ENCODE peak calls at places on chromosomes 6 and 20, in eight cellular contexts. One of them, this sample, is unnamed.

GRCh38 chr20:34485068-34485634 is 31.1 kb upstream of the DYNLRB1 start:
- DNase-seq in cardiac muscle cell: no peak
- DNase-seq in right cardiac atrium: no peak
- DNase-seq in GM23248: no peak
- DNase-seq in HCT116: no peak
- DNase-seq in transverse colon: no peak
- DNase-seq in lower leg skin: no peak
- DNase-seq in left lung: no peak
- DNase-seq in this sample: no peak

GRCh38 chr6:100300221-100300736 is 164.4 kb downstream of the SIM1 start:
- DNase-seq in right cardiac atrium: no peak
- DNase-seq in lower leg skin: no peak
- DNase-seq in cardiac muscle cell: no peak
- DNase-seq in GM23248: peak
- DNase-seq in transverse colon: no peak
- DNase-seq in left lung: no peak
- DNase-seq in HCT116: peak
- DNase-seq in this sample: peak

GRCh38 chr20:59825944-59826759 is 107.3 kb downstream of the SYCP2 start:
- DNase-seq in cardiac muscle cell: no peak
- DNase-seq in HCT116: no peak
- DNase-seq in lower leg skin: peak
- DNase-seq in left lung: peak
- DNase-seq in GM23248: no peak
- DNase-seq in transverse colon: peak
- DNase-seq in right cardiac atrium: no peak
- DNase-seq in this sample: peak

GRCh38 chr20:33684533-33685327 is 1.5 kb downstream of the E2F1 start:
- DNase-seq in right cardiac atrium: peak
- DNase-seq in cardiac muscle cell: peak
- DNase-seq in left lung: no peak
- DNase-seq in HCT116: no peak
- DNase-seq in GM23248: no peak
- DNase-seq in lower leg skin: peak
- DNase-seq in transverse colon: no peak
- DNase-seq in this sample: no peak

GRCh38 chr20:50330504-50331313 is 140.1 kb downstream of the CEBPB start:
- DNase-seq in left lung: no peak
- DNase-seq in cardiac muscle cell: no peak
- DNase-seq in right cardiac atrium: no peak
- DNase-seq in HCT116: no peak
- DNase-seq in lower leg skin: peak
- DNase-seq in GM23248: no peak
- DNase-seq in transverse colon: peak
- DNase-seq in this sample: no peak

GRCh38 chr20:46963758-46964181 is 69.1 kb downstream of the EYA2 start:
- DNase-seq in cardiac muscle cell: no peak
- DNase-seq in left lung: no peak
- DNase-seq in transverse colon: no peak
- DNase-seq in right cardiac atrium: no peak
- DNase-seq in lower leg skin: peak
- DNase-seq in GM23248: no peak
- DNase-seq in HCT116: no peak
- DNase-seq in this sample: no peak

GRCh38 chr6:109342564-109342963 is 39.7 kb downstream of the CD164 start:
- DNase-seq in HCT116: no peak
- DNase-seq in right cardiac atrium: no peak
- DNase-seq in GM23248: peak
- DNase-seq in lower leg skin: no peak
- DNase-seq in transverse colon: no peak
- DNase-seq in left lung: no peak
- DNase-seq in cardiac muscle cell: no peak
- DNase-seq in this sample: no peak

GRCh38 chr6:11854418-11855165 is 76.0 kb upstream of the ADTRP start:
- DNase-seq in GM23248: peak
- DNase-seq in transverse colon: no peak
- DNase-seq in left lung: no peak
- DNase-seq in cardiac muscle cell: no peak
- DNase-seq in lower leg skin: no peak
- DNase-seq in HCT116: no peak
- DNase-seq in right cardiac atrium: no peak
- DNase-seq in this sample: no peak

GRCh38 chr6:157632821-157633220 is 190.2 kb upstream of the SNX9 start:
- DNase-seq in cardiac muscle cell: no peak
- DNase-seq in HCT116: no peak
- DNase-seq in left lung: no peak
- DNase-seq in GM23248: peak
- DNase-seq in lower leg skin: no peak
- DNase-seq in right cardiac atrium: no peak
- DNase-seq in transverse colon: no peak
- DNase-seq in this sample: no peak

GRCh38 chr6:108896111-108896661 is 48.0 kb downstream of the ARMC2 start:
- DNase-seq in GM23248: peak
- DNase-seq in HCT116: no peak
- DNase-seq in left lung: no peak
- DNase-seq in cardiac muscle cell: no peak
- DNase-seq in right cardiac atrium: no peak
- DNase-seq in transverse colon: no peak
- DNase-seq in lower leg skin: no peak
- DNase-seq in this sample: no peak

GRCh38 chr6:81241717-81242116 is 510.8 kb downstream of the TENT5A start:
- DNase-seq in right cardiac atrium: no peak
- DNase-seq in left lung: no peak
- DNase-seq in GM23248: peak
- DNase-seq in lower leg skin: no peak
- DNase-seq in transverse colon: no peak
- DNase-seq in cardiac muscle cell: peak
- DNase-seq in HCT116: peak
- DNase-seq in this sample: peak

GRCh38 chr20:59013959-59014608 is 5.1 kb upstream of the TUBB1 start:
- DNase-seq in right cardiac atrium: no peak
- DNase-seq in lower leg skin: no peak
- DNase-seq in cardiac muscle cell: no peak
- DNase-seq in GM23248: peak
- DNase-seq in HCT116: no peak
- DNase-seq in left lung: no peak
- DNase-seq in transverse colon: no peak
- DNase-seq in this sample: no peak

GRCh38 chr6:31851485-31851832 is 11.2 kb downstream of the NEU1 start:
- DNase-seq in cardiac muscle cell: no peak
- DNase-seq in left lung: no peak
- DNase-seq in right cardiac atrium: no peak
- DNase-seq in HCT116: no peak
- DNase-seq in transverse colon: no peak
- DNase-seq in GM23248: peak
- DNase-seq in lower leg skin: no peak
- DNase-seq in this sample: no peak

GRCh38 chr6:166861961-166862286 is 94.4 kb downstream of the RNASET2 start:
- DNase-seq in lower leg skin: no peak
- DNase-seq in HCT116: no peak
- DNase-seq in transverse colon: no peak
- DNase-seq in right cardiac atrium: no peak
- DNase-seq in left lung: no peak
- DNase-seq in GM23248: no peak
- DNase-seq in cardiac muscle cell: no peak
- DNase-seq in this sample: no peak

GRCh38 chr20:63536997-63537524 is at the start of gene PTK6:
- DNase-seq in transverse colon: peak
- DNase-seq in HCT116: no peak
- DNase-seq in cardiac muscle cell: no peak
- DNase-seq in left lung: peak
- DNase-seq in right cardiac atrium: peak
- DNase-seq in GM23248: no peak
- DNase-seq in lower leg skin: peak
- DNase-seq in this sample: no peak

GRCh38 chr6:159463440-159463839 is 229.6 kb downstream of the SOD2 start:
- DNase-seq in GM23248: peak
- DNase-seq in cardiac muscle cell: no peak
- DNase-seq in left lung: no peak
- DNase-seq in transverse colon: no peak
- DNase-seq in lower leg skin: no peak
- DNase-seq in right cardiac atrium: no peak
- DNase-seq in HCT116: peak
- DNase-seq in this sample: no peak

GRCh38 chr20:14491436-14491835 is 154.0 kb upstream of the FLRT3 start:
- DNase-seq in transverse colon: no peak
- DNase-seq in right cardiac atrium: no peak
- DNase-seq in HCT116: no peak
- DNase-seq in left lung: no peak
- DNase-seq in cardiac muscle cell: no peak
- DNase-seq in GM23248: no peak
- DNase-seq in lower leg skin: no peak
- DNase-seq in this sample: no peak

GRCh38 chr6:150201791-150202329 is 59.0 kb downstream of the PPP1R14C start:
- DNase-seq in cardiac muscle cell: no peak
- DNase-seq in transverse colon: peak
- DNase-seq in GM23248: no peak
- DNase-seq in left lung: no peak
- DNase-seq in HCT116: no peak
- DNase-seq in right cardiac atrium: no peak
- DNase-seq in lower leg skin: peak
- DNase-seq in this sample: peak

GRCh38 chr6:108118791-108119211 is 44.3 kb upstream of the OSTM1 start:
- DNase-seq in cardiac muscle cell: no peak
- DNase-seq in lower leg skin: no peak
- DNase-seq in GM23248: peak
- DNase-seq in left lung: no peak
- DNase-seq in right cardiac atrium: no peak
- DNase-seq in transverse colon: no peak
- DNase-seq in HCT116: no peak
- DNase-seq in this sample: no peak

GRCh38 chr6:69555239-69555638 is 241.6 kb downstream of the LMBRD1 start:
- DNase-seq in GM23248: no peak
- DNase-seq in cardiac muscle cell: no peak
- DNase-seq in HCT116: no peak
- DNase-seq in right cardiac atrium: no peak
- DNase-seq in left lung: no peak
- DNase-seq in lower leg skin: no peak
- DNase-seq in transverse colon: no peak
- DNase-seq in this sample: no peak

GRCh38 chr6:21739241-21739640 is 145.7 kb downstream of the SOX4 start:
- DNase-seq in GM23248: no peak
- DNase-seq in left lung: no peak
- DNase-seq in right cardiac atrium: no peak
- DNase-seq in lower leg skin: no peak
- DNase-seq in cardiac muscle cell: no peak
- DNase-seq in transverse colon: no peak
- DNase-seq in HCT116: no peak
- DNase-seq in this sample: no peak

GRCh38 chr6:169115632-169116031 is 138.0 kb downstream of the THBS2 start:
- DNase-seq in cardiac muscle cell: no peak
- DNase-seq in HCT116: no peak
- DNase-seq in left lung: no peak
- DNase-seq in GM23248: no peak
- DNase-seq in transverse colon: no peak
- DNase-seq in right cardiac atrium: no peak
- DNase-seq in lower leg skin: no peak
- DNase-seq in this sample: no peak
- H3K4me3 ChIP-seq in cardiac muscle cell: no peak
- H3K4me3 ChIP-seq in HCT116: no peak
- H3K4me3 ChIP-seq in left lung: no peak
- H3K4me3 ChIP-seq in GM23248: no peak
- H3K4me3 ChIP-seq in transverse colon: no peak
- H3K4me3 ChIP-seq in right cardiac atrium: no peak
- H3K4me3 ChIP-seq in lower leg skin: no peak
- H3K4me3 ChIP-seq in this sample: no peak

DNA sequence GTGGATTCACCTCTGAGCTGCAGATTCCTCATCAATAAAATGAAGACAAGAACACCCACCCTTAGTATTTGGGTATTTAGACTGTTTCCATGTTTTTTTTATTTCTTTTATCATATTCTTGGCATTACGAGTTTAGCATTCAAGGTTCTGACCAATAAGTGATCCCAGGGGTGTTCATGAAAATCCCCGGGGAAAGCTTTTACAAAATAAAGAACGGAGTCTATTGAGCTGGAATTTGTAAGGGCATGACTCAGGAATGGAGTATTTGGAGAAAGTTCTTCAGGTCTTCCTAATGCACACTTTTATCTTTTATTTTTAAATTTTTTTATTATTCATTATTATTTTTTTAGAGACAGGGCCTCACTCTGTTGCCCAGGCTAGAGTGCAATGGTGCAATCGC is 19.4 kb upstream of the TOX2 start:
- DNase-seq in lower leg skin: no peak
- DNase-seq in HCT116: no peak
- DNase-seq in right cardiac atrium: no peak
- DNase-seq in left lung: no peak
- DNase-seq in cardiac muscle cell: no peak
- DNase-seq in GM23248: peak
- DNase-seq in transverse colon: no peak
- DNase-seq in this sample: no peak
- H3K4me3 ChIP-seq in lower leg skin: no peak
- H3K4me3 ChIP-seq in HCT116: no peak
- H3K4me3 ChIP-seq in right cardiac atrium: no peak
- H3K4me3 ChIP-seq in left lung: no peak
- H3K4me3 ChIP-seq in cardiac muscle cell: no peak
- H3K4me3 ChIP-seq in GM23248: no peak
- H3K4me3 ChIP-seq in transverse colon: no peak
- H3K4me3 ChIP-seq in this sample: no peak

GRCh38 chr20:35601990-35602389 is 13.6 kb upstream of the SPAG4 start:
- DNase-seq in left lung: no peak
- DNase-seq in lower leg skin: peak
- DNase-seq in right cardiac atrium: peak
- DNase-seq in transverse colon: no peak
- DNase-seq in GM23248: no peak
- DNase-seq in cardiac muscle cell: no peak
- DNase-seq in HCT116: no peak
- DNase-seq in this sample: no peak
- H3K4me3 ChIP-seq in left lung: peak
- H3K4me3 ChIP-seq in lower leg skin: no peak
- H3K4me3 ChIP-seq in right cardiac atrium: peak
- H3K4me3 ChIP-seq in transverse colon: peak
- H3K4me3 ChIP-seq in GM23248: peak
- H3K4me3 ChIP-seq in cardiac muscle cell: peak
- H3K4me3 ChIP-seq in HCT116: no peak
- H3K4me3 ChIP-seq in this sample: peak

GRCh38 chr20:44187763-44188709 is 1.0 kb upstream of the JPH2 start:
- DNase-seq in GM23248: peak
- DNase-seq in cardiac muscle cell: peak
- DNase-seq in right cardiac atrium: peak
- DNase-seq in transverse colon: no peak
- DNase-seq in left lung: no peak
- DNase-seq in lower leg skin: no peak
- DNase-seq in HCT116: no peak
- DNase-seq in this sample: peak
- H3K4me3 ChIP-seq in GM23248: peak
- H3K4me3 ChIP-seq in cardiac muscle cell: peak
- H3K4me3 ChIP-seq in right cardiac atrium: no peak
- H3K4me3 ChIP-seq in transverse colon: no peak
- H3K4me3 ChIP-seq in left lung: peak
- H3K4me3 ChIP-seq in lower leg skin: no peak
- H3K4me3 ChIP-seq in HCT116: peak
- H3K4me3 ChIP-seq in this sample: peak

GRCh38 chr6:33745558-33745957 is 1.1 kb downstream of the IP6K3 start:
- DNase-seq in GM23248: peak
- DNase-seq in transverse colon: peak
- DNase-seq in left lung: no peak
- DNase-seq in right cardiac atrium: no peak
- DNase-seq in lower leg skin: no peak
- DNase-seq in cardiac muscle cell: no peak
- DNase-seq in HCT116: no peak
- DNase-seq in this sample: no peak
- H3K4me3 ChIP-seq in GM23248: no peak
- H3K4me3 ChIP-seq in transverse colon: no peak
- H3K4me3 ChIP-seq in left lung: peak
- H3K4me3 ChIP-seq in right cardiac atrium: peak
- H3K4me3 ChIP-seq in lower leg skin: no peak
- H3K4me3 ChIP-seq in cardiac muscle cell: no peak
- H3K4me3 ChIP-seq in HCT116: no peak
- H3K4me3 ChIP-seq in this sample: no peak